ENCODE peak calls at places on chromosome 1, in six cellular contexts. One of them, this sample, is unnamed.

GRCh38 chr1:18217398-18218043 is 109.9 kb downstream of the IGSF21 start:
- DNase-seq in nephron progenitor cell: peak; percentile 27
- DNase-seq in lower lobe of right lung: no peak
- DNase-seq in AG04450: no peak
- DNase-seq in dorsolateral prefrontal cortex: no peak
- DNase-seq in osteocyte: no peak
- DNase-seq in this sample: no peak

GRCh38 chr1:27887215-27888035 is 15.1 kb downstream of the THEMIS2 start:
- DNase-seq in nephron progenitor cell: no peak
- DNase-seq in lower lobe of right lung: no peak
- DNase-seq in AG04450: no peak
- DNase-seq in dorsolateral prefrontal cortex: no peak
- DNase-seq in osteocyte: no peak
- DNase-seq in this sample: no peak

GRCh38 chr1:229950020-229950419 is 117.0 kb upstream of the GALNT2 start:
- DNase-seq in nephron progenitor cell: no peak
- DNase-seq in lower lobe of right lung: no peak
- DNase-seq in AG04450: no peak
- DNase-seq in dorsolateral prefrontal cortex: no peak
- DNase-seq in osteocyte: no peak
- DNase-seq in this sample: no peak

GRCh38 chr1:9294440-9294773 is 1.7 kb downstream of the SPSB1 start:
- DNase-seq in nephron progenitor cell: no peak
- DNase-seq in lower lobe of right lung: no peak
- DNase-seq in AG04450: peak; percentile 72
- DNase-seq in dorsolateral prefrontal cortex: no peak
- DNase-seq in osteocyte: no peak
- DNase-seq in this sample: no peak

GRCh38 chr1:237152506-237153335 is 110.7 kb downstream of the RYR2 start:
- DNase-seq in nephron progenitor cell: no peak
- DNase-seq in lower lobe of right lung: no peak
- DNase-seq in AG04450: no peak
- DNase-seq in dorsolateral prefrontal cortex: no peak
- DNase-seq in osteocyte: no peak
- DNase-seq in this sample: no peak

GRCh38 chr1:55402676-55403464 is 187.7 kb upstream of the USP24 start:
- DNase-seq in nephron progenitor cell: no peak
- DNase-seq in lower lobe of right lung: no peak
- DNase-seq in AG04450: no peak
- DNase-seq in dorsolateral prefrontal cortex: no peak
- DNase-seq in osteocyte: no peak
- DNase-seq in this sample: no peak

GRCh38 chr1:159170639-159171038 is 776 bp upstream of the CADM3 start:
- DNase-seq in nephron progenitor cell: no peak
- DNase-seq in lower lobe of right lung: no peak
- DNase-seq in AG04450: no peak
- DNase-seq in dorsolateral prefrontal cortex: no peak
- DNase-seq in osteocyte: no peak
- DNase-seq in this sample: no peak

GRCh38 chr1:217137210-217137871 is 414.1 kb upstream of the ESRRG start:
- DNase-seq in nephron progenitor cell: peak; percentile 59
- DNase-seq in lower lobe of right lung: no peak
- DNase-seq in AG04450: no peak
- DNase-seq in dorsolateral prefrontal cortex: no peak
- DNase-seq in osteocyte: no peak
- DNase-seq in this sample: peak; percentile 67

GRCh38 chr1:202105571-202106339 is 17.0 kb upstream of the GPR37L1 start:
- DNase-seq in nephron progenitor cell: peak; percentile 64
- DNase-seq in lower lobe of right lung: no peak
- DNase-seq in AG04450: no peak
- DNase-seq in dorsolateral prefrontal cortex: no peak
- DNase-seq in osteocyte: no peak
- DNase-seq in this sample: no peak

GRCh38 chr1:20727746-20728316 is 4.7 kb downstream of the SH2D5 start:
- DNase-seq in nephron progenitor cell: no peak
- DNase-seq in lower lobe of right lung: no peak
- DNase-seq in AG04450: no peak
- DNase-seq in dorsolateral prefrontal cortex: peak; percentile 40
- DNase-seq in osteocyte: no peak
- DNase-seq in this sample: peak; percentile 65

GRCh38 chr1:72485786-72486185 is 203.4 kb upstream of the NEGR1 start:
- DNase-seq in nephron progenitor cell: no peak
- DNase-seq in lower lobe of right lung: no peak
- DNase-seq in AG04450: peak; percentile 15
- DNase-seq in dorsolateral prefrontal cortex: no peak
- DNase-seq in osteocyte: no peak
- DNase-seq in this sample: no peak

GRCh38 chr1:2990376-2991115 is 30.7 kb upstream of the ACTRT2 start:
- DNase-seq in nephron progenitor cell: no peak
- DNase-seq in lower lobe of right lung: no peak
- DNase-seq in AG04450: no peak
- DNase-seq in dorsolateral prefrontal cortex: peak; percentile 31
- DNase-seq in osteocyte: no peak
- DNase-seq in this sample: peak; percentile 64

GRCh38 chr1:54699936-54700525 is 15.6 kb upstream of the TTC4 start:
- DNase-seq in nephron progenitor cell: no peak
- DNase-seq in lower lobe of right lung: no peak
- DNase-seq in AG04450: no peak
- DNase-seq in dorsolateral prefrontal cortex: no peak
- DNase-seq in osteocyte: no peak
- DNase-seq in this sample: peak; percentile 73

GRCh38 chr1:99173282-99173681 is 91.0 kb upstream of the PLPPR4 start:
- DNase-seq in nephron progenitor cell: no peak
- DNase-seq in lower lobe of right lung: no peak
- DNase-seq in AG04450: no peak
- DNase-seq in dorsolateral prefrontal cortex: no peak
- DNase-seq in osteocyte: no peak
- DNase-seq in this sample: no peak

GRCh38 chr1:24391882-24392603 is 21.5 kb downstream of the STPG1 start:
- DNase-seq in nephron progenitor cell: peak; percentile 81
- DNase-seq in lower lobe of right lung: peak; percentile 65
- DNase-seq in AG04450: no peak
- DNase-seq in dorsolateral prefrontal cortex: peak; percentile 75
- DNase-seq in osteocyte: peak; percentile 87
- DNase-seq in this sample: no peak

GRCh38 chr1:40838980-40839942 is 22.9 kb downstream of the CITED4 start:
- DNase-seq in nephron progenitor cell: no peak
- DNase-seq in lower lobe of right lung: no peak
- DNase-seq in AG04450: no peak
- DNase-seq in dorsolateral prefrontal cortex: no peak
- DNase-seq in osteocyte: no peak
- DNase-seq in this sample: peak; percentile 54

GRCh38 chr1:92961131-92961895 is at the start of gene DIPK1A:
- DNase-seq in nephron progenitor cell: peak; percentile 86
- DNase-seq in lower lobe of right lung: peak; percentile 84
- DNase-seq in AG04450: no peak
- DNase-seq in dorsolateral prefrontal cortex: peak; percentile 83
- DNase-seq in osteocyte: peak; percentile 92
- DNase-seq in this sample: no peak

GRCh38 chr1:33836911-33837310 is 27.0 kb upstream of the HMGB4 start:
- DNase-seq in nephron progenitor cell: no peak
- DNase-seq in lower lobe of right lung: no peak
- DNase-seq in AG04450: no peak
- DNase-seq in dorsolateral prefrontal cortex: no peak
- DNase-seq in osteocyte: no peak
- DNase-seq in this sample: no peak

GRCh38 chr1:10056599-10056987 is 23.8 kb downstream of the UBE4B start:
- DNase-seq in nephron progenitor cell: no peak
- DNase-seq in lower lobe of right lung: no peak
- DNase-seq in AG04450: no peak
- DNase-seq in dorsolateral prefrontal cortex: peak; percentile 27
- DNase-seq in osteocyte: no peak
- DNase-seq in this sample: no peak

GRCh38 chr1:119187416-119187815 is 47.0 kb upstream of the WARS2 start:
- DNase-seq in nephron progenitor cell: no peak
- DNase-seq in lower lobe of right lung: no peak
- DNase-seq in AG04450: no peak
- DNase-seq in dorsolateral prefrontal cortex: no peak
- DNase-seq in osteocyte: no peak
- DNase-seq in this sample: no peak
- TF ChIP-seq CTCF in nephron progenitor cell: no peak
- TF ChIP-seq CTCF in lower lobe of right lung: no peak
- TF ChIP-seq CTCF in AG04450: no peak
- TF ChIP-seq CTCF in dorsolateral prefrontal cortex: no peak
- TF ChIP-seq CTCF in osteocyte: no peak
- TF ChIP-seq CTCF in this sample: no peak

GRCh38 chr1:53600001-53600400 is 139.0 kb downstream of the GLIS1 start:
- DNase-seq in nephron progenitor cell: no peak
- DNase-seq in lower lobe of right lung: no peak
- DNase-seq in AG04450: no peak
- DNase-seq in dorsolateral prefrontal cortex: no peak
- DNase-seq in osteocyte: no peak
- DNase-seq in this sample: peak; percentile 64

GRCh38 chr1:53599461-53599860 is 139.5 kb downstream of the GLIS1 start:
- DNase-seq in nephron progenitor cell: no peak
- DNase-seq in lower lobe of right lung: no peak
- DNase-seq in AG04450: no peak
- DNase-seq in dorsolateral prefrontal cortex: no peak
- DNase-seq in osteocyte: no peak
- DNase-seq in this sample: peak; percentile 67

GRCh38 chr1:53601867-53602266 is 137.1 kb downstream of the GLIS1 start:
- DNase-seq in nephron progenitor cell: no peak
- DNase-seq in lower lobe of right lung: no peak
- DNase-seq in AG04450: no peak
- DNase-seq in dorsolateral prefrontal cortex: no peak
- DNase-seq in osteocyte: no peak
- DNase-seq in this sample: peak; percentile 80

GRCh38 chr1:53601031-53601745 is 137.8 kb downstream of the GLIS1 start:
- DNase-seq in nephron progenitor cell: no peak
- DNase-seq in lower lobe of right lung: no peak
- DNase-seq in AG04450: no peak
- DNase-seq in dorsolateral prefrontal cortex: no peak
- DNase-seq in osteocyte: no peak
- DNase-seq in this sample: peak; percentile 47

DNA sequence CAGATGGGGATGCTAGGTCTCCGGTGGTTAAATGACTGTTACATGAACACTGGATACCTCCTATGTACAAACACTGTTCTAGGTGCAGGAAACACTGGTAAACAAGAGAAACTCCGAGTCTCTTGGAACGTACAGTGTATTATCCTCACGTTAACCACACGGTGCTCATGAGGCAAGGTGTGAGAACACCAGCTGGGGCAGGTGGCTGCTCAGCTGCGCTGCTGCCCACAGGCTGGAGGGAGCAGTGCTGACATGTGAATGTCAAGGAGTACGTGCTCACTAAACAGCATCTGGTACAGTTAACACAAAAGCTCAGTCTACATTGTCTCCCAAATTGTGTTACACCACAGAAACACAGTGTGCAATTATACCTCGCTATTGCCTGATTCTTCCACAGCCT is 138.5 kb downstream of the GLIS1 start:
- DNase-seq in nephron progenitor cell: no peak
- DNase-seq in lower lobe of right lung: no peak
- DNase-seq in AG04450: no peak
- DNase-seq in dorsolateral prefrontal cortex: no peak
- DNase-seq in osteocyte: no peak
- DNase-seq in this sample: peak; percentile 26
- TF ChIP-seq CTCF in nephron progenitor cell: no peak
- TF ChIP-seq CTCF in lower lobe of right lung: no peak
- TF ChIP-seq CTCF in AG04450: no peak
- TF ChIP-seq CTCF in dorsolateral prefrontal cortex: no peak
- TF ChIP-seq CTCF in osteocyte: no peak
- TF ChIP-seq CTCF in this sample: no peak

GRCh38 chr1:13536612-13537011 is 22.8 kb upstream of the LRRC38 start:
- DNase-seq in nephron progenitor cell: no peak
- DNase-seq in lower lobe of right lung: no peak
- DNase-seq in AG04450: no peak
- DNase-seq in dorsolateral prefrontal cortex: no peak
- DNase-seq in osteocyte: no peak
- DNase-seq in this sample: no peak

GRCh38 chr1:13538832-13539231 is 25.0 kb upstream of the LRRC38 start:
- DNase-seq in nephron progenitor cell: no peak
- DNase-seq in lower lobe of right lung: no peak
- DNase-seq in AG04450: no peak
- DNase-seq in dorsolateral prefrontal cortex: no peak
- DNase-seq in osteocyte: no peak
- DNase-seq in this sample: no peak

GRCh38 chr1:13540871-13541270 is 27.1 kb upstream of the LRRC38 start:
- DNase-seq in nephron progenitor cell: no peak
- DNase-seq in lower lobe of right lung: no peak
- DNase-seq in AG04450: no peak
- DNase-seq in dorsolateral prefrontal cortex: no peak
- DNase-seq in osteocyte: no peak
- DNase-seq in this sample: no peak

GRCh38 chr1:13541435-13542215 is 27.8 kb upstream of the LRRC38 start:
- DNase-seq in nephron progenitor cell: no peak
- DNase-seq in lower lobe of right lung: no peak
- DNase-seq in AG04450: no peak
- DNase-seq in dorsolateral prefrontal cortex: no peak
- DNase-seq in osteocyte: no peak
- DNase-seq in this sample: no peak

DNA sequence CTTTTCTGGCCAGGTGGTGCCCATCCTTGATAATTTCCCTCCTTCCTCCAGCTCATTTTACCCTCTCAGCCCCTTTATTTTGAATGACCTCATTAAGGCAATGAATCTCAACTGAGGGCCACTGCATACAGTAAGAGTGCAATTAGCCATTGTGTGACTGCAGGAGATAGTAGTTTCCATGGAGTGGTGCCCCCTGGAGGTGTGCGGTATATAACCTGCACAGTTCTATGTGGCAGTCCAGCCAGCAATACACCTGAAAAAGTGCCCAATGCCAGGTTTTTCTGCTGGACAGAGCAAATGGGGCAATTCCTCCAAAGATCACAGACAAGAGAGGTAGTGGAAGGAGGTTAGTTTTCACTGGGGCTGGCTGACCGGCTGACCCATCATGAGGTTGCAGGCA is 25.9 kb upstream of the LRRC38 start:
- DNase-seq in nephron progenitor cell: no peak
- DNase-seq in lower lobe of right lung: no peak
- DNase-seq in AG04450: no peak
- DNase-seq in dorsolateral prefrontal cortex: no peak
- DNase-seq in osteocyte: no peak
- DNase-seq in this sample: no peak
- TF ChIP-seq CTCF in nephron progenitor cell: no peak
- TF ChIP-seq CTCF in lower lobe of right lung: no peak
- TF ChIP-seq CTCF in AG04450: no peak
- TF ChIP-seq CTCF in dorsolateral prefrontal cortex: no peak
- TF ChIP-seq CTCF in osteocyte: no peak
- TF ChIP-seq CTCF in this sample: peak; percentile 7

DNA sequence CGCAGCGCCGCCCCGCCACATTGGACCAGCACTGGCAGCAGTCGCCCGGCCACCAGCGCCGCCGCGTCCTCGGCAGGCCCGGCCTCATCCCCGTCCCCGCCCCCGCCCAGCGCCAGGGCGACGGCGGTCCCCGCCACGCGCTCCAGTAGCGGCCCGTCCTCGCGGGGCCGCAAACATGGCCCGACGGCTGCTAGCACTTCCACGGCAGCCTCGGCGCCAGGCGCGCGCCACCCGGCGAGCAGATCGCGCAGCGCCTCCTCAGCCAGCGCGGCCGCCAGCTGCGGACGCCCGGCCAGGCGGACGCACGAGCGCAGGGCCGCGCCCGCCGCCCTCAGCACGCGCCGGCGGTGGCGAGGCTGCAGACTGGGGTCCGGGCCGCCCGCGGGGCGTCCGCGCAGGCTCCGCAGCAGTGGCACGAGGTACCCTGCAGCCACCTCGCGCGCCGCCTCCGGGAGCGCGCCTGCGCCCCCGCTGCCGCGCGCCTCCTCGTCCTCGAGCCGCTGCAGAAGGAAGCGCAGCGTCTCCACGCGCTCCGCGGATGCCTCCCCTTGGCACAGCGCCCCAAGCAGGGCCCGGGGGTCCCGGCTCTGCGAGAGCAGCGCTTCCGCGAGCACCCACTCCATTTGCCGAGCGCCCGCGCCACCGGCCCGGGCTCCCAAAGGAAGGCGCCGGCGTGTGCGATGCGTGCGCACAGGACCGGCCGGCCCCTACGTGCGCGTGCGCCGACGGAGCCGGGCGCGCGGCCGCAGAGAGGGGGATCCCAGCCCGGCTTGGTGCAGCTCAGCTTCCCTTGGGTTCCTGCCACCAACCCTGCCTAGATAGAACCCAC is at the start of gene TARBP1:
- DNase-seq in nephron progenitor cell: peak; percentile 77
- DNase-seq in lower lobe of right lung: peak; percentile 80
- DNase-seq in AG04450: peak; percentile 20
- DNase-seq in dorsolateral prefrontal cortex: peak; percentile 82
- DNase-seq in osteocyte: peak; percentile 90
- DNase-seq in this sample: no peak
- TF ChIP-seq CTCF in nephron progenitor cell: no peak
- TF ChIP-seq CTCF in lower lobe of right lung: no peak
- TF ChIP-seq CTCF in AG04450: peak; percentile 18
- TF ChIP-seq CTCF in dorsolateral prefrontal cortex: no peak
- TF ChIP-seq CTCF in osteocyte: peak; percentile 31
- TF ChIP-seq CTCF in this sample: peak; percentile 44